ENCODE peak calls at places on chromosomes 3 and 15, in six cellular contexts. W is MG63, X is HCT116, Q is astrocyte, H is esophagus muscularis mucosa, F is ovary. Z is an unnamed sample.

GRCh38 chr3:76638006-76638405 is 401.9 kb upstream of the ROBO2 start:
- DNase-seq in F (no peak), W (no peak), X (no peak), H (no peak), Q (no peak), Z (no peak)

GRCh38 chr15:42355291-42355690 is 4.0 kb upstream of the CAPN3 start:
- DNase-seq in F (no peak), W (no peak), Q (no peak), H (no peak), X (no peak), Z (no peak)

GRCh38 chr15:44763187-44763586 is 26.9 kb downstream of the TRIM69 start:
- DNase-seq in X (no peak), W (no peak), F (no peak), Q (no peak), H (no peak), Z (no peak)

GRCh38 chr3:116394365-116394764 is 50.9 kb downstream of the LSAMP start:
- DNase-seq in F (no peak), Q (peak), W (no peak), H (no peak), X (no peak), Z (no peak)

GRCh38 chr3:106025151-106025722 is 156.4 kb upstream of the CBLB start:
- DNase-seq in X (no peak), W (peak), H (no peak), Q (peak), F (no peak), Z (no peak)

GRCh38 chr15:74954515-74954914 is 2.1 kb downstream of the RPP25 start:
- DNase-seq in Q (peak), W (peak), X (no peak), F (peak), H (no peak), Z (peak)

GRCh38 chr3:159137966-159138365 is 336.1 kb downstream of the MFSD1 start:
- DNase-seq in F (no peak), Q (no peak), X (no peak), W (no peak), H (no peak), Z (no peak)

GRCh38 chr3:31624054-31624709 is 91.5 kb downstream of the STT3B start:
- DNase-seq in H (no peak), X (no peak), Q (no peak), W (no peak), F (no peak), Z (no peak)

GRCh38 chr15:35741881-35742280 is 195.9 kb upstream of the DPH6 start:
- DNase-seq in H (no peak), X (no peak), Q (no peak), W (no peak), F (no peak), Z (no peak)

GRCh38 chr15:63083046-63083445 is 38.6 kb upstream of the LACTB start:
- DNase-seq in F (no peak), X (no peak), Q (no peak), H (no peak), W (no peak), Z (no peak)

GRCh38 chr3:123586131-123586530 is 1.3 kb upstream of the HACD2 start:
- DNase-seq in W (peak), F (no peak), H (peak), X (peak), Q (peak), Z (peak)

GRCh38 chr3:170724599-170724998 is 138.7 kb upstream of the SLC7A14 start:
- DNase-seq in W (peak), X (no peak), Q (peak), F (peak), H (no peak), Z (no peak)

GRCh38 chr3:26312826-26313225 is 309.7 kb upstream of the LRRC3B start:
- DNase-seq in X (no peak), H (no peak), F (no peak), Q (no peak), W (no peak), Z (no peak)

GRCh38 chr15:40052604-40053003 is 13.6 kb upstream of the SRP14 start:
- DNase-seq in F (no peak), H (no peak), W (no peak), Q (no peak), X (no peak), Z (no peak)

GRCh38 chr3:71778353-71778752 is 6.6 kb downstream of the PROK2 start:
- DNase-seq in H (no peak), W (no peak), Q (no peak), X (no peak), F (no peak), Z (no peak)

GRCh38 chr15:40439461-40440299 is 1.1 kb upstream of the BAHD1 start:
- DNase-seq in Q (no peak), F (peak), X (no peak), H (no peak), W (peak), Z (peak)

GRCh38 chr3:152595975-152596832 is 238.7 kb upstream of the P2RY1 start:
- DNase-seq in X (no peak), F (peak), H (no peak), W (peak), Q (peak), Z (no peak)

GRCh38 chr3:187889601-187890404 is 144.5 kb upstream of the BCL6 start:
- DNase-seq in Q (no peak), X (peak), H (peak), W (no peak), F (no peak), Z (no peak)

GRCh38 chr3:112389961-112390360 is 57.0 kb downstream of the CD200 start:
- DNase-seq in X (no peak), Q (no peak), F (no peak), H (no peak), W (no peak), Z (no peak)

GRCh38 chr3:133408961-133409360 is 9.1 kb downstream of the BFSP2 start:
- DNase-seq in H (no peak), W (peak), X (no peak), F (no peak), Q (peak), Z (no peak)

GRCh38 chr3:50345586-50345985 is at the start of gene ZMYND10:
- DNase-seq in Q (no peak), H (no peak), X (no peak), F (peak), W (no peak), Z (peak)

GRCh38 chr3:116005404-116005803 is 382.1 kb downstream of the GAP43 start:
- DNase-seq in W (peak), Q (peak), H (no peak), F (no peak), X (no peak), Z (peak)

GRCh38 chr3:40973141-40973540 is 226.2 kb upstream of the CTNNB1 start:
- DNase-seq in F (no peak), X (no peak), W (no peak), H (no peak), Q (no peak), Z (no peak)

GRCh38 chr3:119628816-119629445 is 31.2 kb downstream of the PLA1A start:
- DNase-seq in H (no peak), X (no peak), F (no peak), Q (peak), W (no peak), Z (no peak)

GRCh38 chr3:100682056-100682853 is 27.0 kb upstream of the TFG start:
- DNase-seq in F (peak), H (no peak), X (no peak), W (no peak), Q (no peak), Z (no peak)

GRCh38 chr3:194556086-194557056 is 69.6 kb upstream of the ATP13A3 start:
- DNase-seq in Q (peak), F (no peak), H (no peak), W (peak), X (no peak), Z (no peak)

GRCh38 chr15:41996921-41997592 is 23.8 kb downstream of the PLA2G4E start:
- DNase-seq in Q (no peak), H (no peak), F (no peak), W (no peak), X (no peak), Z (no peak)

GRCh38 chr3:142993958-142994442 is 7.4 kb upstream of the U2SURP start:
- DNase-seq in Q (peak), H (no peak), F (peak), X (peak), W (peak), Z (peak)

GRCh38 chr3:18033581-18033980 is 291.1 kb upstream of the TBC1D5 start:
- DNase-seq in H (no peak), F (no peak), W (no peak), X (no peak), Q (no peak), Z (no peak)

DNA sequence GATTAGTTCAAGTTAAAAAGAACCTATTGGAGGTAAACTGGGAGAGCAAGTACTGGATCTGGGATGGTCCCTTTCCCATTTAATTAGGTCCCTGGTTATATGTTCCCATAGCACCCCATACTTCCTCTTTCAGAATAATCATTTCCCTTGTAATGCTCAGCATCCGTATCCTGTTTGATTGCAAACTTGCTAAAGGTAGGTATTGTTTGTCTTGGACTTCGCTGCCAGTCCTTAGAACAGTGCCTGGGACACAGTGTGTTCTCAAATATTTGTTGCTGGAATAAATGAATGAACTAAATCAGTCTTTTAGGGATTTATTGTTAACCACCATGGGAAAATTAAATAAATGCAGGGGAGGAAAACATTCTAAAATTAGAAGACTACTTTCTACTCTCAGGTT is 299.8 kb downstream of the GRM7 start:
- DNase-seq in F (no peak), H (no peak), X (no peak), W (no peak), Q (no peak), Z (no peak)
- H3K4me3 ChIP-seq in F (no peak), H (no peak), X (no peak), W (no peak), Q (no peak), Z (no peak)

GRCh38 chr15:99037646-99038045 is 30.1 kb upstream of the PGPEP1L start:
- DNase-seq in Q (no peak), H (no peak), W (no peak), F (no peak), X (no peak), Z (no peak)

GRCh38 chr15:99042909-99043308 is 35.3 kb upstream of the PGPEP1L start:
- DNase-seq in Q (no peak), X (no peak), H (peak), F (no peak), W (no peak), Z (no peak)
- H3K4me3 ChIP-seq in Q (no peak), X (no peak), H (no peak), F (no peak), W (no peak), Z (no peak)

DNA sequence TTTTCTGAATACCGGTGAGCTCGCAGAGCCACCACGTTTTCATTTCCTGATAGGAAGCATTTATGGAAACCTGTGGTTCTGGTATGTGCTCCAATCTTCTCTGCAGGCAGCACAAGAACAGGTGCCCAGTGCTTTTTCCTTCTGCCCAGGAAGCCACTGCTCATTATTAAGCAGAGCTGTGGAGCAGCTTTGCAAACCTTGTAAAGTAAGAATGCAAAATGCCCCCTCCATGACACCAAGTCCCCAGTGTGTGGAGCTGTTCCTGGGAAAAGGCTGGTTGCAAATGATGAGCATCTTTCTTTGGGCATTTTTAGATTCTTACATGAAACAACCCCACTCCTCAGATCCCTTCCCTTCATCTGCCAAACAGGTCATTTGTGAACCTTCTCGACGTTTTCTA is 65.7 kb upstream of the MRPL3 start:
- DNase-seq in H (no peak), Q (no peak), W (no peak), F (no peak), X (no peak), Z (no peak)
- H3K4me3 ChIP-seq in H (no peak), Q (no peak), W (no peak), F (no peak), X (no peak), Z (no peak)

DNA sequence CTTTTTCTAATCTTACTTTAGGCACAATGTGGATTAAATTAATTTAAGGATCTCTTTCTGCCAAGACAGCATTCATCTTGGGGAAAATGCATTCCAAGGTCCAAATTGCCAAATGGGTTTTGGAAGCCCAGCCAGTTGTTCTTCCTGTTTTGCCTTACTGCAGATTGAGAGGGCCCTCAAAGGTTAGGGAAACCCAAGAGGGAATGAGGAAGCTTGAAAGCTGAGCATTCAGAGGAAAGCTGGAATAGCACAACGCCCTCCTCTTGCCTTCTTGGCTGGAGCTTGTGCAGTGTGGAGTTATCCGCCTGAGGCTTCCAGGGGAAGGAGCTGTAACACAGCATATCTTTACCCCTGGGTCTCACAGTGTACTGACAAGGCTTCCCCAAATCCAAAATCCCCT is 18.2 kb upstream of the SACM1L start:
- DNase-seq in X (no peak), H (no peak), W (no peak), Q (no peak), F (no peak), Z (no peak)
- H3K4me3 ChIP-seq in X (no peak), H (no peak), W (no peak), Q (no peak), F (no peak), Z (no peak)

GRCh38 chr3:58586776-58587192 is 9.6 kb upstream of the FAM107A start:
- DNase-seq in X (no peak), F (no peak), W (no peak), H (no peak), Q (no peak), Z (no peak)
- H3K4me3 ChIP-seq in X (no peak), F (no peak), W (no peak), H (peak), Q (no peak), Z (no peak)

GRCh38 chr3:81728766-81729544 is 32.5 kb downstream of the GBE1 start:
- DNase-seq in F (no peak), W (no peak), X (no peak), H (no peak), Q (peak), Z (no peak)

GRCh38 chr3:81735334-81735733 is 26.1 kb downstream of the GBE1 start:
- DNase-seq in Q (no peak), F (no peak), W (no peak), H (no peak), X (no peak), Z (no peak)

GRCh38 chr3:81734742-81735141 is 26.7 kb downstream of the GBE1 start:
- DNase-seq in F (no peak), H (no peak), Q (no peak), X (no peak), W (no peak), Z (no peak)

GRCh38 chr3:81726735-81727134 is 34.7 kb downstream of the GBE1 start:
- DNase-seq in H (no peak), F (no peak), X (no peak), Q (peak), W (no peak), Z (no peak)

DNA sequence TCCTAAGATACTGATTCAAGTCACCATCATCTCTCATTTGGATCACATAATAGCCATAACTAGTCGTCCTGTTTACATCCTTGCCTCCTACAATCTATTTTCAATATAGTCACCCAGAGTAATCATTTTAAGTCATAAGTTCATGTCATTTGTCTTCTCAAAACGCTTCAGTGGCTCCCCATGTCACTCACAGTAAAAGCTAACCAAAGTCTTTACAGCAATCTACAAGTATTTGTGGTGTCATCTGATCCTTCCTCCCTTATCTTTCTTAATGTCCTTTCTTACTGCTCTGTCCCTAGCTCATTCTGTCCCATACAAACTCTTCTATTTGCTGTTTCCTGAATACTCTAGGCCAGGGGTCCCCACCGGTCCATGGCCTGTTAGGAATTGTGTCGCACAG is 28.8 kb downstream of the GBE1 start:
- DNase-seq in F (no peak), W (no peak), Q (no peak), X (no peak), H (no peak), Z (no peak)
- H3K4me3 ChIP-seq in F (no peak), W (no peak), Q (no peak), X (no peak), H (no peak), Z (no peak)

Z was measured in WERI-Rb-1.